ENCODE peak calls at places on chromosomes 5 and 9, in eight cellular contexts. One of them, this sample, is unnamed.

GRCh38 chr5:59209758-59210359 is 627.0 kb downstream of the RAB3C start:
- DNase-seq in A549: no peak
- DNase-seq in NB4: no peak
- DNase-seq in WTC11: no peak
- DNase-seq in HepG2: no peak
- DNase-seq in H1: no peak
- DNase-seq in HCT116: no peak
- DNase-seq in SK-N-SH: peak
- DNase-seq in this sample: no peak

GRCh38 chr9:121651295-121652036 is at the start of gene DAB2IP:
- DNase-seq in SK-N-SH: peak
- DNase-seq in NB4: peak
- DNase-seq in HCT116: no peak
- DNase-seq in WTC11: peak
- DNase-seq in A549: no peak
- DNase-seq in H1: no peak
- DNase-seq in HepG2: no peak
- DNase-seq in this sample: peak

GRCh38 chr9:132236662-132237311 is 74.9 kb downstream of the NTNG2 start:
- DNase-seq in H1: no peak
- DNase-seq in HepG2: no peak
- DNase-seq in NB4: no peak
- DNase-seq in HCT116: no peak
- DNase-seq in SK-N-SH: no peak
- DNase-seq in WTC11: no peak
- DNase-seq in A549: no peak
- DNase-seq in this sample: no peak

GRCh38 chr5:150410524-150411244 is 2.0 kb downstream of the CD74 start:
- DNase-seq in HCT116: peak
- DNase-seq in SK-N-SH: peak
- DNase-seq in HepG2: peak
- DNase-seq in WTC11: peak
- DNase-seq in H1: no peak
- DNase-seq in NB4: peak
- DNase-seq in A549: peak
- DNase-seq in this sample: peak

GRCh38 chr9:73039253-73039915 is 86.5 kb upstream of the ALDH1A1 start:
- DNase-seq in WTC11: no peak
- DNase-seq in SK-N-SH: no peak
- DNase-seq in HCT116: no peak
- DNase-seq in A549: no peak
- DNase-seq in HepG2: no peak
- DNase-seq in H1: no peak
- DNase-seq in NB4: no peak
- DNase-seq in this sample: peak

GRCh38 chr9:130972277-130972956 is 33.4 kb upstream of the FIBCD1 start:
- DNase-seq in NB4: no peak
- DNase-seq in HCT116: no peak
- DNase-seq in HepG2: no peak
- DNase-seq in SK-N-SH: no peak
- DNase-seq in H1: no peak
- DNase-seq in A549: no peak
- DNase-seq in WTC11: no peak
- DNase-seq in this sample: no peak

GRCh38 chr5:38515648-38516047 is 40.8 kb downstream of the LIFR start:
- DNase-seq in SK-N-SH: peak
- DNase-seq in HCT116: peak
- DNase-seq in NB4: no peak
- DNase-seq in H1: no peak
- DNase-seq in HepG2: peak
- DNase-seq in A549: no peak
- DNase-seq in WTC11: no peak
- DNase-seq in this sample: peak

GRCh38 chr9:135107592-135108235 is 20.2 kb downstream of the OLFM1 start:
- DNase-seq in H1: no peak
- DNase-seq in SK-N-SH: no peak
- DNase-seq in WTC11: no peak
- DNase-seq in A549: no peak
- DNase-seq in HepG2: no peak
- DNase-seq in NB4: no peak
- DNase-seq in HCT116: no peak
- DNase-seq in this sample: no peak

GRCh38 chr9:134491436-134491835 is 150.2 kb upstream of the COL5A1 start:
- DNase-seq in WTC11: no peak
- DNase-seq in A549: no peak
- DNase-seq in SK-N-SH: no peak
- DNase-seq in H1: no peak
- DNase-seq in HepG2: no peak
- DNase-seq in NB4: no peak
- DNase-seq in HCT116: no peak
- DNase-seq in this sample: no peak

GRCh38 chr9:110638381-110638954 is 30.1 kb upstream of the MUSK start:
- DNase-seq in HCT116: no peak
- DNase-seq in HepG2: no peak
- DNase-seq in H1: no peak
- DNase-seq in SK-N-SH: no peak
- DNase-seq in NB4: peak
- DNase-seq in A549: no peak
- DNase-seq in WTC11: no peak
- DNase-seq in this sample: peak

GRCh38 chr5:161302557-161302956 is 244.0 kb downstream of the GABRB2 start:
- DNase-seq in HCT116: no peak
- DNase-seq in HepG2: no peak
- DNase-seq in WTC11: no peak
- DNase-seq in SK-N-SH: no peak
- DNase-seq in H1: no peak
- DNase-seq in NB4: no peak
- DNase-seq in A549: no peak
- DNase-seq in this sample: no peak

GRCh38 chr5:94847726-94848125 is 229.3 kb downstream of the SLF1 start:
- DNase-seq in NB4: no peak
- DNase-seq in A549: no peak
- DNase-seq in HepG2: no peak
- DNase-seq in WTC11: no peak
- DNase-seq in SK-N-SH: no peak
- DNase-seq in H1: no peak
- DNase-seq in HCT116: no peak
- DNase-seq in this sample: no peak

GRCh38 chr9:76027426-76027825 is 137.0 kb downstream of the PCSK5 start:
- DNase-seq in NB4: no peak
- DNase-seq in HCT116: no peak
- DNase-seq in HepG2: no peak
- DNase-seq in WTC11: no peak
- DNase-seq in SK-N-SH: no peak
- DNase-seq in A549: no peak
- DNase-seq in H1: no peak
- DNase-seq in this sample: no peak

GRCh38 chr5:133905494-133905893 is 62.9 kb downstream of the C5orf15 start:
- DNase-seq in SK-N-SH: no peak
- DNase-seq in NB4: no peak
- DNase-seq in H1: no peak
- DNase-seq in HCT116: no peak
- DNase-seq in HepG2: no peak
- DNase-seq in WTC11: no peak
- DNase-seq in A549: no peak
- DNase-seq in this sample: no peak

GRCh38 chr5:117955831-117956230 is 1032.5 kb downstream of the DTWD2 start:
- DNase-seq in HepG2: no peak
- DNase-seq in HCT116: no peak
- DNase-seq in H1: no peak
- DNase-seq in A549: no peak
- DNase-seq in SK-N-SH: no peak
- DNase-seq in NB4: no peak
- DNase-seq in WTC11: no peak
- DNase-seq in this sample: no peak

GRCh38 chr5:94469889-94470288 is 148.5 kb downstream of the KIAA0825 start:
- DNase-seq in NB4: no peak
- DNase-seq in H1: no peak
- DNase-seq in HCT116: peak
- DNase-seq in HepG2: no peak
- DNase-seq in SK-N-SH: peak
- DNase-seq in A549: no peak
- DNase-seq in WTC11: no peak
- DNase-seq in this sample: no peak

GRCh38 chr5:137894586-137894985 is 5.3 kb downstream of the PKD2L2 start:
- DNase-seq in WTC11: no peak
- DNase-seq in NB4: no peak
- DNase-seq in HCT116: no peak
- DNase-seq in SK-N-SH: no peak
- DNase-seq in HepG2: no peak
- DNase-seq in H1: no peak
- DNase-seq in A549: no peak
- DNase-seq in this sample: peak

GRCh38 chr5:33120671-33121070 is 320.1 kb upstream of the TARS1 start:
- DNase-seq in H1: no peak
- DNase-seq in WTC11: no peak
- DNase-seq in SK-N-SH: no peak
- DNase-seq in NB4: no peak
- DNase-seq in HCT116: no peak
- DNase-seq in A549: no peak
- DNase-seq in HepG2: no peak
- DNase-seq in this sample: no peak

GRCh38 chr9:31119882-31120481 is 1264.5 kb upstream of the ACO1 start:
- DNase-seq in HCT116: peak
- DNase-seq in A549: no peak
- DNase-seq in SK-N-SH: peak
- DNase-seq in HepG2: peak
- DNase-seq in WTC11: peak
- DNase-seq in H1: peak
- DNase-seq in NB4: peak
- DNase-seq in this sample: peak

GRCh38 chr9:91089405-91090131 is 272.1 kb downstream of the AUH start:
- DNase-seq in NB4: peak
- DNase-seq in SK-N-SH: no peak
- DNase-seq in HepG2: peak
- DNase-seq in WTC11: peak
- DNase-seq in HCT116: no peak
- DNase-seq in H1: no peak
- DNase-seq in A549: no peak
- DNase-seq in this sample: peak

GRCh38 chr5:169923988-169924387 is 56.3 kb downstream of the INSYN2B start:
- DNase-seq in H1: no peak
- DNase-seq in WTC11: no peak
- DNase-seq in NB4: peak
- DNase-seq in A549: no peak
- DNase-seq in HepG2: no peak
- DNase-seq in SK-N-SH: no peak
- DNase-seq in HCT116: no peak
- DNase-seq in this sample: no peak

GRCh38 chr5:131423056-131423455 is 159.2 kb downstream of the CDC42SE2 start:
- DNase-seq in A549: peak
- DNase-seq in NB4: peak
- DNase-seq in HCT116: no peak
- DNase-seq in HepG2: peak
- DNase-seq in H1: no peak
- DNase-seq in WTC11: no peak
- DNase-seq in SK-N-SH: peak
- DNase-seq in this sample: peak

GRCh38 chr5:81971086-81971693 is 633 bp upstream of the ATG10 start:
- DNase-seq in SK-N-SH: peak
- DNase-seq in H1: no peak
- DNase-seq in HepG2: peak
- DNase-seq in HCT116: no peak
- DNase-seq in WTC11: no peak
- DNase-seq in NB4: peak
- DNase-seq in A549: peak
- DNase-seq in this sample: no peak

GRCh38 chr9:34996181-34996904 is 6.8 kb downstream of the DNAJB5 start:
- DNase-seq in HepG2: no peak
- DNase-seq in A549: no peak
- DNase-seq in SK-N-SH: peak
- DNase-seq in WTC11: no peak
- DNase-seq in H1: no peak
- DNase-seq in NB4: no peak
- DNase-seq in HCT116: no peak
- DNase-seq in this sample: no peak

GRCh38 chr5:179142434-179143198 is 82.4 kb downstream of the ZNF354C start:
- DNase-seq in NB4: no peak
- DNase-seq in HCT116: no peak
- DNase-seq in A549: no peak
- DNase-seq in H1: no peak
- DNase-seq in SK-N-SH: peak
- DNase-seq in WTC11: no peak
- DNase-seq in HepG2: no peak
- DNase-seq in this sample: no peak

GRCh38 chr9:27367175-27367798 is 70.3 kb upstream of the EQTN start:
- DNase-seq in HCT116: no peak
- DNase-seq in HepG2: no peak
- DNase-seq in NB4: no peak
- DNase-seq in WTC11: no peak
- DNase-seq in H1: no peak
- DNase-seq in SK-N-SH: no peak
- DNase-seq in A549: no peak
- DNase-seq in this sample: no peak
- TF ChIP-seq MAX in HCT116: no peak
- TF ChIP-seq MAX in HepG2: no peak
- TF ChIP-seq MAX in NB4: no peak
- TF ChIP-seq MAX in WTC11: no peak
- TF ChIP-seq MAX in H1: no peak
- TF ChIP-seq MAX in SK-N-SH: no peak
- TF ChIP-seq MAX in A549: no peak
- TF ChIP-seq MAX in this sample: no peak

GRCh38 chr5:87069974-87070608 is 197.6 kb upstream of the RASA1 start:
- DNase-seq in WTC11: no peak
- DNase-seq in A549: no peak
- DNase-seq in SK-N-SH: no peak
- DNase-seq in H1: no peak
- DNase-seq in NB4: peak
- DNase-seq in HepG2: no peak
- DNase-seq in HCT116: peak
- DNase-seq in this sample: peak
- TF ChIP-seq MAX in WTC11: no peak
- TF ChIP-seq MAX in A549: no peak
- TF ChIP-seq MAX in SK-N-SH: no peak
- TF ChIP-seq MAX in H1: no peak
- TF ChIP-seq MAX in NB4: no peak
- TF ChIP-seq MAX in HepG2: no peak
- TF ChIP-seq MAX in HCT116: no peak
- TF ChIP-seq MAX in this sample: no peak

DNA sequence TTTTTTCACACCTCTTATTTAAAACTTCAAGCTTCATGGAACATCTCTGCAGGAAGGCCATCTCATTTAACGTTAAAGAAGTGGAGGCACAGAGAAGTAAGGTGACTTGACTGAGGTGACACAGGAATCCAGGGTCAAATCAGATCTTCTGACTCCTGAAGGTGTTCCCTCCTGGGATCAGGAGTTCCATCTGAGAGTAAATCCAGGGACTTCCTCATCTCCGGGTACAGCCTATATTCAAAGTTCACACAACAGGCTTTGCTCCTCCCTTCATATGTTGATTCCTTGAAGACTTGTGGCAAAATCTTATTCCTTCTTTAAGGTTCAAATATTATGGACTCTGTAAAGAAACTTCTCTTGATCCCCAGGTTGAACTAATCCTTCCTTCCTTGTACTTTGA is 313.1 kb upstream of the CLINT1 start:
- DNase-seq in SK-N-SH: no peak
- DNase-seq in H1: no peak
- DNase-seq in HepG2: no peak
- DNase-seq in NB4: no peak
- DNase-seq in WTC11: no peak
- DNase-seq in A549: no peak
- DNase-seq in HCT116: no peak
- DNase-seq in this sample: no peak
- TF ChIP-seq MAX in SK-N-SH: no peak
- TF ChIP-seq MAX in H1: no peak
- TF ChIP-seq MAX in HepG2: no peak
- TF ChIP-seq MAX in NB4: no peak
- TF ChIP-seq MAX in WTC11: no peak
- TF ChIP-seq MAX in A549: no peak
- TF ChIP-seq MAX in HCT116: no peak
- TF ChIP-seq MAX in this sample: no peak

GRCh38 chr5:30040483-30041116 is 1152.9 kb upstream of the CDH6 start:
- DNase-seq in HepG2: peak
- DNase-seq in HCT116: peak
- DNase-seq in WTC11: peak
- DNase-seq in H1: peak
- DNase-seq in A549: peak
- DNase-seq in NB4: peak
- DNase-seq in SK-N-SH: peak
- DNase-seq in this sample: no peak
- TF ChIP-seq MAX in HepG2: no peak
- TF ChIP-seq MAX in HCT116: no peak
- TF ChIP-seq MAX in WTC11: no peak
- TF ChIP-seq MAX in H1: no peak
- TF ChIP-seq MAX in A549: no peak
- TF ChIP-seq MAX in NB4: peak
- TF ChIP-seq MAX in SK-N-SH: no peak
- TF ChIP-seq MAX in this sample: no peak